ENCODE peak calls at places on chromosomes 12 and 14, in five cellular contexts. B is pancreas, S is heart right ventricle, W is thoracic aorta, C is H1. X is an unnamed sample.

GRCh38 chr14:23114120-23114458 is 5.0 kb downstream of the CEBPE start:
- DNase-seq in B (no peak), S (no peak), W (no peak), C (no peak), X (no peak)

GRCh38 chr12:124559182-124560017 is 8.0 kb downstream of the NCOR2 start:
- DNase-seq in B (no peak), S (no peak), W (no peak), C (no peak), X (no peak)

GRCh38 chr12:88258396-88258795 is 116.3 kb downstream of the TMTC3 start:
- DNase-seq in B (no peak), S (no peak), W (no peak), C (no peak), X (no peak)

GRCh38 chr14:89171168-89171567 is 245.9 kb downstream of the FOXN3 start:
- DNase-seq in B (no peak), S (no peak), W (no peak), C (no peak), X (no peak)

GRCh38 chr12:47997321-47997720 is 7.0 kb downstream of the COL2A1 start:
- DNase-seq in B (no peak), S (no peak), W (no peak), C (no peak), X (no peak)

GRCh38 chr12:39003541-39004160 is 98.3 kb upstream of the CPNE8 start:
- DNase-seq in B (no peak), S (no peak), W (no peak), C (no peak), X (no peak)

GRCh38 chr14:51317373-51317772 is 77.3 kb downstream of the TMX1 start:
- DNase-seq in B (no peak), S (no peak), W (no peak), C (no peak), X (no peak)

GRCh38 chr12:14394317-14395058 is 29.0 kb downstream of the ATF7IP start:
- DNase-seq in B (no peak), S (peak), W (no peak), C (no peak), X (no peak)

GRCh38 chr14:73740921-73741326 is 26.7 kb upstream of the PNMA1 start:
- DNase-seq in B (peak), S (no peak), W (no peak), C (no peak), X (no peak)

GRCh38 chr14:53316504-53316903 is 163.4 kb upstream of the DDHD1 start:
- DNase-seq in B (no peak), S (no peak), W (no peak), C (no peak), X (no peak)

GRCh38 chr12:130850418-130851021 is 11.5 kb upstream of the STX2 start:
- DNase-seq in B (no peak), S (no peak), W (no peak), C (no peak), X (no peak)
- H3K27ac ChIP-seq in B (peak), S (no peak), W (no peak), C (peak), X (no peak)

DNA sequence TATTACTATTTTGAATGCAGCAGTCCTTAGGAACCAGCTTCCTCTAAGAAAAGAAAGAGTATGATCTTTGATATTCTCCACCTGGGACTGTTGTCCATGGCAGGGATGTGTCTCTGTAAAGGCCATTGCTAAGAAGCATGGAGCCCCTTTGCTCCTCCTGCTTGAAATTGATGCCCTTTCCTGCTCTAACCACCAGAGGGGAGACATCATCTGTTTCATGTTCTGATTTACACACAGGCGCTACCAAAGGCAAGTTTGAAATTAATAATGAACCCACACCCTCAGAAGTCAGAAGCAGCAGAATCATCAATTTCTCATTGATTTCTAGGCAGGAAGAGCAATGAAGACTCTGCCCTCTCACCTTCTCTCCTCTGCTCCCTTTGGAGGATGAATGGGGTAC is 253.8 kb downstream of the RMST start:
- DNase-seq in B (no peak), S (no peak), W (no peak), C (no peak), X (no peak)
- TF ChIP-seq CTCF in B (no peak), S (peak), W (peak), C (no peak), X (peak)

GRCh38 chr12:120213758-120214157 is 12.8 kb upstream of the RPLP0 start:
- DNase-seq in B (no peak), S (no peak), W (no peak), C (no peak), X (no peak)
- H3K27ac ChIP-seq in B (no peak), S (no peak), W (no peak), C (no peak), X (no peak)

DNA sequence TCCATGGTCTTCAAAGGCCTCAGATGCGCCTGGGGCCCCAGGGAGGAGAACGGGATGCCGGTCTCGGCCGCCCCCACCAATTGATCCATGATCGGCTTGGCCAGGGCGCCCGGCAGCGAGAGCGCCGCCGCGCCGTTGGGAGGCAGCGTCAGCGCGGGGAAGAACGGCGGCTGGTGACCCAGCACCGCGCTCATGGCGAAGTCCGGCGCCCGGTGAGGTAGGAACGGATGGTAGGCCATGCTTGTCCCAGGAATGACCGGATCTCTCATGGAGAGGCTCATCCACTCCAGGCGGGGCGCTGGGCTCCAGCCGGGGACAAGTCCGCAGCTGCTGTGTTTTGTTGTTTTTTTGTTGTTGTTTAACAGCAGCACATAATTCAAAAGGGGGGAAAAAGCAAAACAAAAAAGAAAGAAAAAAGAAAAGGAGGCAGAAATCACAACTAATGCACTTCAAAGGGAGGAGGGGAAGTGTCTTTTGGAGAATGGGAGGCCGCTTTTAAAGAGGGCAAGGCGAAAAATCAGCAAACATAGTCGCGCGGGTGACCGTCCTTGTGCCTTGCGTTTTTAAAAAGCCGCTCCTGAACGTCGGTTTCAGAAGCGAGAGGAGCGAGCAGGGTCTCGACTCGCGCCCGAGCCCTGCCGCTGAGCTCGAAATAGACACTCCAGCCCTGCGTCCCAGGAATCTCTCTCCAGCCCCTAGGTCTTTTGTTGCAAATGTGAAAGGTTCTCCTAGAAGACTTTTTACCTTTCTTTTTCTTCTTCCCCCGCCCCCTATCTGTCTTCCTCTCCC is 861 bp downstream of the TBX3 start:
- DNase-seq in B (no peak), S (peak), W (no peak), C (peak), X (no peak)
- TF ChIP-seq CTCF in B (no peak), S (peak), W (no peak), C (no peak), X (no peak)

GRCh38 chr14:24848427-24848826 is 201.5 kb downstream of the STXBP6 start:
- DNase-seq in B (no peak), S (no peak), W (no peak), C (no peak), X (no peak)
- H3K27ac ChIP-seq in B (no peak), S (no peak), W (no peak), C (no peak), X (no peak)

DNA sequence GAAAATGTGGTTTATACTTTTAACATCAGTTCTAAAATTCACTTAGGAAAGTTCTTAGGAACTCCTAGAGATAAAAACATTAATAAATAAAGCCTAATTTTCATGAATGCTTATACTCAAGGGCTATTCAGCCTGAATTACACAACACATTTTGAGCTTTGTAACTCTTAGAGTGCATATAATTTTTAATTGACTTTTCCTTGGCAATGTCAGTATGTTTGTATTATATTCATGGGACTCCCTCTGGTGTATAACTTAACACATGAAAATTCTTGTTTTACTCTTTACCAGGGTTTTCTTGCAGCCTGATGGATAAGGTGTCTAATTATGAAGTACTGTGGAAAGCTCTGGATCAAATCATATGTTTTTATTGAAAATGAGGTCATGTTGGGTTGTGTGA is 150.6 kb upstream of the HMGA2 start:
- DNase-seq in B (no peak), S (no peak), W (no peak), C (no peak), X (no peak)
- TF ChIP-seq CTCF in B (no peak), S (peak), W (no peak), C (no peak), X (no peak)

DNA sequence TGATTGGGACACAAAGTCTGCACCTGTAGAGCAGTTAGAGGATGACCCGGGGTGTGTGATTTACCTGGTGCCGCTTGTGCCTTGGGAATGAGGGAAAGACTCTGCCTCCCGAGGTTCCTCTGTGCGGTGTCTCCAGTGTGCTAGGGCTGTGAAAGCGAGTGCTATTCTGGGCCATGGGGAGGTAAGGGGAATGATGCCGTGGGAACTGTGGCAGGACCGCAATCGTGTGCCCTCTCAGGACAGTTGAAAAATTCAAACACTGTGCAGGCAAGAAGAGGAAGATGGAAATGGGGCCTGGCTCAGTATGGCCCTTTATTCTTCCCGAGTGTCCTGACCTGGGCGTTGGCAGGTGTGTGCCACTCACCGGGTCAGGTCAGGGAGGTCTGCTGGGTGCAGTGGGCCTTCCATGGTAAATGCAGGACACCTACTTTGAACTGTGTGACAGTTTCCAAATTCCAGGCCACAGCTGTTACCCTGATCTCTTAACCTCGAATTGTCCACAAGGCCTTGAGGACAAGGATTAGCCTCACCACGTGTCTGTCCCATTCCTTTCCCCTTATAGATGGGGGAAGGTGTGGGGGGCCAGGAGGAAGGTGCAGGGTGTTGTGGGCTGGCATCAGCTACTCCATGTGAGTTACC is 1.4 kb downstream of the SIVA1 start:
- DNase-seq in B (peak), S (no peak), W (no peak), C (no peak), X (no peak)
- H3K27ac ChIP-seq in B (no peak), S (no peak), W (no peak), C (no peak), X (peak)

DNA sequence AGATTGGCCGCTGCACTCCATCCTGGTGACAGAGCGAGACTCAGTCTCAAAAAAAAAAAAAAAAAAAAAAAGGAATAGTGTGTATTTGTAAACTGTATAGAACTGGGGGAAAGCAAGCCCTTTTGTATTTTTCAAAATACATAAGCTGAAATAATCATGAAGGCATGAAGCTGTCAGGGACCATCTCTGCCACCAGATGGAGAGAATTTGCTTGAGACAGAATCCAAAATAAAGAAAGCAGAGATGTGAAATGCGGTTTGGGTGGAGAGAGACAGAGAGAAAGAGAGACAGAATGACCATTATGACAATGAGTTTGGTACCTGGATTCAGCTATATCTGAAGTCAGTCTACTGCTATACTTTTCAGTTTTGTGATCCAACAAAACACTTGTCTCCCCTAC is 155.7 kb upstream of the LRIG3 start:
- DNase-seq in B (no peak), S (no peak), W (no peak), C (no peak), X (no peak)
- TF ChIP-seq CTCF in B (no peak), S (no peak), W (no peak), C (no peak), X (no peak)